ENCODE peak calls at places on chromosome 5, in eight cellular contexts. G, D, W, J, S, U, O and N are unnamed samples.

GRCh38 chr5:177470759-177471536 is 2.5 kb downstream of the DBN1 start:
- DNase-seq in U (no peak), G (no peak), J (no peak), S (no peak), W (no peak), D (no peak), O (no peak), N (no peak)

GRCh38 chr5:127838661-127839060 is 135.5 kb downstream of the CCDC192 start:
- DNase-seq in J (no peak), G (no peak), D (no peak), W (no peak), O (no peak), S (no peak), U (no peak), N (no peak)

GRCh38 chr5:140311011-140311467 is 8.1 kb upstream of the PFDN1 start:
- DNase-seq in D (no peak), S (no peak), J (peak), G (no peak), O (no peak), U (no peak), W (no peak), N (no peak)

GRCh38 chr5:56259002-56259511 is 25.9 kb upstream of the ANKRD55 start:
- DNase-seq in J (peak), U (no peak), W (no peak), O (peak), G (no peak), S (no peak), D (no peak), N (peak)

GRCh38 chr5:131533844-131534243 is 101.2 kb downstream of the RAPGEF6 start:
- DNase-seq in J (no peak), S (no peak), W (no peak), O (no peak), G (no peak), U (no peak), D (no peak), N (no peak)

GRCh38 chr5:150112211-150113046 is 26.1 kb upstream of the CSF1R start:
- DNase-seq in U (peak), D (no peak), G (no peak), S (no peak), O (no peak), W (no peak), J (peak), N (peak)

GRCh38 chr5:28807230-28807629 is 1768.8 kb upstream of the CDH9 start:
- DNase-seq in D (no peak), U (no peak), S (no peak), O (peak), G (no peak), J (no peak), W (no peak), N (no peak)

GRCh38 chr5:62376064-62376463 is 27.6 kb downstream of the DIMT1 start:
- DNase-seq in U (no peak), J (no peak), G (no peak), D (no peak), O (no peak), S (no peak), W (no peak), N (no peak)